ENCODE peak calls at places on chromosomes 6 and 20, in seven cellular contexts. B, C, R, G, U, D and P are unnamed samples.

GRCh38 chr6:153170511-153170910 is 39.4 kb upstream of the RGS17 start:
- DNase-seq in B (no peak), C (peak; percentile 46), R (no peak), G (peak; percentile 43), U (no peak), D (peak; percentile 56), P (no peak)

GRCh38 chr6:35687658-35688604 is 784 bp downstream of the FKBP5 start:
- DNase-seq in B (peak; percentile 27), C (peak; percentile 63), R (peak; percentile 67), G (peak; percentile 46), U (peak; percentile 48), D (peak; percentile 54), P (peak; percentile 32)

GRCh38 chr6:169229611-169230321 is 23.9 kb downstream of the THBS2 start:
- DNase-seq in B (no peak), C (no peak), R (no peak), G (no peak), U (no peak), D (no peak), P (no peak)

GRCh38 chr6:135673671-135674309 is 176.2 kb upstream of the AHI1 start:
- DNase-seq in B (no peak), C (peak; percentile 37), R (no peak), G (no peak), U (no peak), D (peak; percentile 38), P (no peak)

GRCh38 chr20:63536997-63537524 is at the start of gene PTK6:
- DNase-seq in B (no peak), C (no peak), R (peak; percentile 75), G (peak; percentile 39), U (peak; percentile 13), D (no peak), P (no peak)

GRCh38 chr6:11537229-11538048 is at the start of gene TMEM170B:
- DNase-seq in B (peak; percentile 100), C (peak; percentile 80), R (peak; percentile 95), G (peak; percentile 97), U (peak; percentile 96), D (peak; percentile 82), P (peak; percentile 81)

GRCh38 chr6:52514514-52514913 is 62.3 kb downstream of the TRAM2 start:
- DNase-seq in B (no peak), C (peak; percentile 95), R (peak; percentile 42), G (peak; percentile 97), U (no peak), D (peak; percentile 96), P (no peak)

GRCh38 chr20:61803903-61804804 is 261.5 kb downstream of the TAF4 start:
- DNase-seq in B (no peak), C (peak; percentile 40), R (no peak), G (no peak), U (no peak), D (peak; percentile 9), P (no peak)

GRCh38 chr6:33314515-33314942 is 651 bp upstream of the TAPBP start:
- DNase-seq in B (no peak), C (peak; percentile 85), R (peak; percentile 71), G (peak; percentile 89), U (peak; percentile 48), D (peak; percentile 81), P (peak; percentile 31)

GRCh38 chr6:37239511-37239910 is 18.1 kb upstream of the TBC1D22B start:
- DNase-seq in B (no peak), C (peak; percentile 83), R (no peak), G (no peak), U (no peak), D (peak; percentile 81), P (no peak)

GRCh38 chr6:144581807-144582537 is 296.8 kb downstream of the UTRN start:
- DNase-seq in B (no peak), C (peak; percentile 69), R (no peak), G (no peak), U (no peak), D (peak; percentile 51), P (no peak)

GRCh38 chr6:133724726-133725125 is 164.2 kb upstream of the TCF21 start:
- DNase-seq in B (no peak), C (peak; percentile 69), R (no peak), G (no peak), U (no peak), D (peak; percentile 70), P (no peak)

GRCh38 chr20:5020760-5021159 is 19.4 kb upstream of the SLC23A2 start:
- DNase-seq in B (no peak), C (no peak), R (no peak), G (no peak), U (no peak), D (no peak), P (no peak)

GRCh38 chr20:41716436-41716835 is 98.3 kb upstream of the CHD6 start:
- DNase-seq in B (no peak), C (no peak), R (no peak), G (peak; percentile 91), U (no peak), D (peak; percentile 10), P (no peak)

GRCh38 chr6:158703121-158703839 is 53.4 kb downstream of the SYTL3 start:
- DNase-seq in B (no peak), C (no peak), R (no peak), G (no peak), U (no peak), D (no peak), P (no peak)

GRCh38 chr20:20017852-20018245 is 687 bp downstream of the NAA20 start:
- DNase-seq in B (no peak), C (no peak), R (no peak), G (no peak), U (no peak), D (peak; percentile 15), P (no peak)

GRCh38 chr6:2522521-2522920 is 228.2 kb downstream of the MYLK4 start:
- DNase-seq in B (no peak), C (peak; percentile 78), R (no peak), G (no peak), U (no peak), D (peak; percentile 77), P (no peak)

GRCh38 chr6:92130944-92131343 is 1288.4 kb downstream of the EPHA7 start:
- DNase-seq in B (no peak), C (no peak), R (no peak), G (no peak), U (no peak), D (no peak), P (no peak)

GRCh38 chr20:34299925-34300806 is 3.0 kb downstream of the AHCY start:
- DNase-seq in B (no peak), C (peak; percentile 30), R (peak; percentile 39), G (no peak), U (no peak), D (peak; percentile 34), P (peak; percentile 92)